ENCODE peak calls at places on chromosomes 6 and 20, in seven cellular contexts. U is transverse colon; X is A549; Q is breast epithelium; E is left ventricle myocardium inferior; Z is CD8-positive, alpha-beta memory T cell; M is foreskin keratinocyte. N is an unnamed sample.

GRCh38 chr20:13800728-13801134 is 15.9 kb downstream of the NDUFAF5 start:
- DNase-seq in U (peak; percentile 66), X (no peak), Q (peak; percentile 77), E (peak; percentile 94), Z (no peak), M (peak; percentile 92), N (no peak)

GRCh38 chr6:884570-884969 is 191.6 kb upstream of the EXOC2 start:
- DNase-seq in U (peak; percentile 16), X (no peak), Q (no peak), E (no peak), Z (no peak), M (no peak), N (no peak)

GRCh38 chr6:158506577-158506976 is 53.3 kb upstream of the TMEM181 start:
- DNase-seq in U (no peak), X (peak; percentile 16), Q (no peak), E (no peak), Z (no peak), M (no peak), N (no peak)

GRCh38 chr6:26521485-26522391 is 16.4 kb upstream of the HMGN4 start:
- DNase-seq in U (peak; percentile 87), X (peak; percentile 71), Q (peak; percentile 67), E (peak; percentile 88), Z (peak; percentile 73), M (peak; percentile 67), N (no peak)

GRCh38 chr6:154555075-154555677 is 44.7 kb upstream of the CNKSR3 start:
- DNase-seq in U (peak; percentile 24), X (peak; percentile 22), Q (no peak), E (no peak), Z (no peak), M (peak; percentile 92), N (no peak)

GRCh38 chr6:74567891-74568290 is 638.0 kb downstream of the COL12A1 start:
- DNase-seq in U (no peak), X (no peak), Q (no peak), E (no peak), Z (no peak), M (no peak), N (no peak)

GRCh38 chr6:128841518-128841917 is 41.4 kb upstream of the LAMA2 start:
- DNase-seq in U (no peak), X (no peak), Q (no peak), E (no peak), Z (no peak), M (no peak), N (no peak)

GRCh38 chr20:41140226-41141133 is 3.1 kb downstream of the PLCG1 start:
- DNase-seq in U (peak; percentile 8), X (no peak), Q (no peak), E (no peak), Z (no peak), M (no peak), N (no peak)

GRCh38 chr6:42210551-42210950 is 7.1 kb downstream of the MRPS10 start:
- DNase-seq in U (no peak), X (no peak), Q (no peak), E (no peak), Z (no peak), M (no peak), N (no peak)

GRCh38 chr20:41769650-41770049 is 151.5 kb upstream of the CHD6 start:
- DNase-seq in U (no peak), X (no peak), Q (no peak), E (no peak), Z (no peak), M (no peak), N (no peak)

GRCh38 chr20:9389321-9389720 is 125.1 kb upstream of the LAMP5 start:
- DNase-seq in U (peak; percentile 54), X (no peak), Q (no peak), E (no peak), Z (no peak), M (no peak), N (no peak)

GRCh38 chr20:24389686-24390085 is 79.7 kb upstream of the SYNDIG1 start:
- DNase-seq in U (no peak), X (no peak), Q (no peak), E (no peak), Z (peak; percentile 64), M (no peak), N (no peak)

GRCh38 chr6:14547284-14548001 is 429.9 kb downstream of the CD83 start:
- DNase-seq in U (no peak), X (no peak), Q (no peak), E (no peak), Z (no peak), M (no peak), N (no peak)

GRCh38 chr20:63178889-63179751 is 36.8 kb downstream of the YTHDF1 start:
- DNase-seq in U (peak; percentile 33), X (no peak), Q (no peak), E (peak; percentile 28), Z (peak; percentile 74), M (peak; percentile 38), N (no peak)

GRCh38 chr20:52087471-52087870 is 104.1 kb downstream of the ZFP64 start:
- DNase-seq in U (no peak), X (no peak), Q (no peak), E (no peak), Z (no peak), M (no peak), N (no peak)

GRCh38 chr6:108689279-108690161 is 128.8 kb downstream of the FOXO3 start:
- DNase-seq in U (peak; percentile 56), X (no peak), Q (peak; percentile 86), E (peak; percentile 88), Z (no peak), M (peak; percentile 99), N (no peak)

GRCh38 chr20:22578221-22579118 is 5.9 kb downstream of the FOXA2 start:
- DNase-seq in U (peak; percentile 22), X (no peak), Q (no peak), E (no peak), Z (no peak), M (no peak), N (no peak)

GRCh38 chr20:22575737-22576136 is 8.6 kb downstream of the FOXA2 start:
- DNase-seq in U (no peak), X (no peak), Q (no peak), E (no peak), Z (no peak), M (no peak), N (no peak)

GRCh38 chr20:22577515-22578220 is 6.7 kb downstream of the FOXA2 start:
- DNase-seq in U (peak; percentile 45), X (no peak), Q (no peak), E (no peak), Z (no peak), M (no peak), N (no peak)

GRCh38 chr20:22576273-22576672 is 8.1 kb downstream of the FOXA2 start:
- DNase-seq in U (no peak), X (no peak), Q (no peak), E (no peak), Z (no peak), M (no peak), N (no peak)

GRCh38 chr20:22576733-22577514 is 7.4 kb downstream of the FOXA2 start:
- DNase-seq in U (no peak), X (no peak), Q (no peak), E (no peak), Z (no peak), M (no peak), N (no peak)
- H3K27ac ChIP-seq in U (peak overlapping the region; percentile 72), X (no peak overlapping the region), Q (no peak overlapping the region), E (no peak overlapping the region), Z (no peak overlapping the region), M (no peak overlapping the region), N (no peak overlapping the region)

GRCh38 chr6:101486124-101486523 is 92.6 kb downstream of the GRIK2 start:
- DNase-seq in U (no peak), X (no peak), Q (no peak), E (no peak), Z (no peak), M (no peak), N (no peak)
- H3K27ac ChIP-seq in U (no peak overlapping the region), X (no peak overlapping the region), Q (no peak overlapping the region), E (no peak overlapping the region), Z (no peak overlapping the region), M (no peak overlapping the region), N (no peak overlapping the region)

GRCh38 chr6:166660157-166660686 is 33.2 kb upstream of the RPS6KA2 start:
- DNase-seq in U (no peak), X (no peak), Q (no peak), E (no peak), Z (no peak), M (no peak), N (no peak)
- H3K27ac ChIP-seq in U (no peak overlapping the region), X (no peak overlapping the region), Q (no peak overlapping the region), E (no peak overlapping the region), Z (no peak overlapping the region), M (no peak overlapping the region), N (no peak overlapping the region)

DNA sequence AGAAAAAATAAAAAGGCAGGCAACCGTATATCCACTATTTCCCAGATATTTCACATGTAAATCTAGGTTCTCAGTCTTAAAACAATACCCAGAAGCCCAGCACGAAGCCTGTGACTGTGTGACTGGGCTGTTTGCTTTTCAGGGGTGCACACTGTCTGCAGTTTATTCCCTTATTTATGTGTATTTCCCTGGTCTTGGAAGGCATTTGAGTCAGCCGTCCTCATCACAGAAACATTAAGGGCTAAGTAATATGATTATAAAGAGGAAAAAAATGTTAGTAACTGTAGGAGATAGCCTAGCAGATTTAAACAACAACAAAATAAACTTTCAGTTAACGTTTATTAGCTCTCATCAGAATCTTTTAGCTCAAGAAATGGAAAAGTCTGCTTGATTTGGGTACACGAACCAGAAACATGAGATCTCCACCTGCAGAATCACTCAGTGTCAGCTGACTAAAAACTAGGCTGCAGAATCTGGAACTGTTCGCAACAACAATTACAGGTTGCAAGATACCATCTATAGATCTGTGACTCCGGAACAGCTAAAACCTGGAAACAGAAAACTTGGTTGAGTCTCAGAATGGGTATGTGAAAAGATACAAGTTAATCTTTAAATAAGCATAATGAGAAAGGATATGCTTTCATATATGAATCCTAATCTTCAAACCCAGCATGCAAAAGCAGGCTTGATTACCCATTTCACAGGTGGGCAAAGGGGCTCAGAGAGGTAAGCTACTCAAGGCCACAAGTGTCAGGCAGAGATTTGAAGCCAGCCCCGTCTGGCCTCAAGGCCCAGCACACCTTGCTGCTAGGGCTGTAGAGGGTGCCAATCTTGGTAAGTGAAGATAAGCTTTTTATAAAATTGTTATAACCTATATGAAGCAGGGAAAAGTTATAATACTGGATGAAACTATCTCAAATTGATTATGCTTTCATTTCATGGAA is 21.1 kb downstream of the GCLC start:
- DNase-seq in U (no peak), X (no peak), Q (no peak), E (no peak), Z (no peak), M (no peak), N (no peak)
- H3K27ac ChIP-seq in U (peak overlapping the region; percentile 35), X (peak overlapping the region; percentile 69), Q (peak overlapping the region; percentile 46), E (peak overlapping the region; percentile 18), Z (no peak overlapping the region), M (peak overlapping the region; percentile 16), N (no peak overlapping the region)

N was measured in SK-N-MC.